ENCODE peak calls at places on chromosomes 16 and 17, in four cellular contexts. Z, H, U and W are unnamed samples. For H3K36me3 and H3K27me3, the result is how much of the 10 kb centered on the place peaks cover.

GRCh38 chr16:3949287-3949686 is 68.8 kb upstream of the CREBBP start:
- DNase-seq in Z (no peak), H (peak), U (no peak), W (no peak)

GRCh38 chr17:49646391-49647255 is 31.3 kb downstream of the SPOP start:
- DNase-seq in Z (no peak), H (no peak), U (peak), W (peak)

GRCh38 chr17:66535611-66536010 is 233.2 kb downstream of the PRKCA start:
- DNase-seq in Z (no peak), H (no peak), U (no peak), W (no peak)

GRCh38 chr16:48366165-48367093 is 18.8 kb downstream of the SIAH1 start:
- DNase-seq in Z (no peak), H (no peak), U (peak), W (peak)

GRCh38 chr16:18983565-18984424 is at the start of gene TMC7:
- DNase-seq in Z (peak), H (peak), U (peak), W (peak)

GRCh38 chr17:7258731-7259554 is 3.3 kb downstream of the CLDN7 start:
- DNase-seq in Z (no peak), H (peak), U (peak), W (no peak)

GRCh38 chr17:48701864-48702532 is 20.3 kb downstream of the PRAC1 start:
- DNase-seq in Z (no peak), H (no peak), U (no peak), W (no peak)

GRCh38 chr16:66832661-66833305 is 2.0 kb upstream of the NAE1 start:
- DNase-seq in Z (no peak), H (no peak), U (peak), W (no peak)

GRCh38 chr17:34024303-34025178 is 230.5 kb upstream of the CCL2 start:
- DNase-seq in Z (no peak), H (no peak), U (no peak), W (no peak)

GRCh38 chr17:43215341-43215740 is 3.7 kb downstream of the TMEM106A start:
- DNase-seq in Z (no peak), H (no peak), U (no peak), W (no peak)

DNA sequence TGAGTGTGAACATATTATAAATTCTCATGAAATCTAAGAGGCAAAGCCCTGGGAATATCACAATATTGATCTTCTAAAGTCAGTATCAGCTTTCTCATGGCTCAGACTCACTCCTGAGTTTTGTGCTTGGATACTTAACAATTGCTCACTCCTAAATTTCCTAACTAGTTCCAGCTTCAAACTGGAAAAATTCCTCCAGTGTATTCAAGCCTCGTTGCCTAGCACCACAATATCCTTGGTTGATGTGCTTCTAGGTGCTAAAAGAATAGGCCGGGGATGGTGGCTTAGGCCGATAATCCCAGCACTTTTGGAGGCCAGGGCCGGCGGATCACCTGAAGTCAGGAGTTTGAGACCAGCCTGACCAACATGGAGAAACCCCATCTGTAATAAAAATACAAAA is 62.5 kb downstream of the XYLT1 start:
- DNase-seq in Z (no peak), H (no peak), U (no peak), W (no peak)
- H3K27ac ChIP-seq in Z (no peak), H (no peak), U (no peak), W (peak)

GRCh38 chr16:68478526-68479249 is 30.4 kb upstream of the SMPD3 start:
- DNase-seq in Z (no peak), H (no peak), U (no peak), W (no peak)
- H3K36me3 ChIP-seq in Z (under half), H (under half), U (under half), W (under half)

GRCh38 chr17:45920083-45920482 is 25.7 kb downstream of the MAPT start:
- DNase-seq in Z (no peak), H (no peak), U (no peak), W (no peak)
- H3K27me3 ChIP-seq in Z (under half), H (under half), U (under half), W (under half)

GRCh38 chr16:14307623-14308356 is 236.7 kb downstream of the MRTFB start:
- DNase-seq in Z (no peak), H (no peak), U (peak), W (no peak)
- H3K27ac ChIP-seq in Z (peak), H (no peak), U (peak), W (peak)

GRCh38 chr17:82054351-82055022 is 2.8 kb downstream of the GPS1 start:
- DNase-seq in Z (no peak), H (no peak), U (no peak), W (no peak)
- H3K36me3 ChIP-seq in Z (under half), H (under half), U (under half), W (under half)